ENCODE peak calls at places on chromosomes 1 and 21, in five cellular contexts. M is SK-N-DZ; Z is HCT116; L is activated CD8-positive, alpha-beta memory T cell treated with anti-CD3 and anti-CD28 coated beads for 1 hour; H is occipital lobe. T is an unnamed sample.

GRCh38 chr1:195948123-195948895 is 659.9 kb downstream of the KCNT2 start:
- DNase-seq in H (no peak), Z (no peak), M (no peak), L (no peak), T (no peak)

GRCh38 chr21:39022035-39022900 is 161.0 kb downstream of the PSMG1 start:
- DNase-seq in M (no peak), L (no peak), Z (no peak), H (no peak), T (no peak)

GRCh38 chr1:39103321-39104157 is 77.4 kb downstream of the NDUFS5 start:
- DNase-seq in M (no peak), Z (no peak), H (no peak), L (no peak), T (no peak)

GRCh38 chr1:98201640-98202039 is 280.8 kb upstream of the DPYD start:
- DNase-seq in L (no peak), Z (no peak), H (no peak), M (no peak), T (no peak)

GRCh38 chr1:76500111-76500510 is 367.2 kb upstream of the ST6GALNAC5 start:
- DNase-seq in Z (no peak), M (no peak), L (no peak), H (no peak), T (no peak)

GRCh38 chr1:217078010-217078704 is 354.9 kb upstream of the ESRRG start:
- DNase-seq in L (no peak), Z (no peak), M (no peak), H (peak), T (peak)

GRCh38 chr21:42187976-42188653 is 30.8 kb upstream of the ABCG1 start:
- DNase-seq in H (no peak), M (no peak), Z (no peak), L (peak), T (no peak)

GRCh38 chr1:156102634-156103511 is 11.6 kb upstream of the LMNA start:
- DNase-seq in M (no peak), Z (no peak), H (no peak), L (no peak), T (no peak)

GRCh38 chr1:97906567-97907228 is 14.1 kb downstream of the DPYD start:
- DNase-seq in H (no peak), M (no peak), L (no peak), Z (no peak), T (no peak)

GRCh38 chr1:61313906-61314422 is 231.6 kb downstream of the NFIA start:
- DNase-seq in L (no peak), M (no peak), H (no peak), Z (no peak), T (no peak)

GRCh38 chr1:198495635-198496034 is 44.8 kb downstream of the ATP6V1G3 start:
- DNase-seq in Z (no peak), H (no peak), L (no peak), M (no peak), T (no peak)

GRCh38 chr1:26145041-26145959 is 13.6 kb upstream of the FAM110D start:
- DNase-seq in M (peak), Z (peak), H (peak), L (peak), T (peak)

GRCh38 chr1:226047495-226047894 is 15.0 kb upstream of the H3-3A start:
- DNase-seq in Z (no peak), H (no peak), M (no peak), L (no peak), T (no peak)

GRCh38 chr1:41918450-41919043 is at the start of gene HIVEP3:
- DNase-seq in L (no peak), M (peak), Z (no peak), H (peak), T (no peak)